ENCODE peak calls at places on chromosomes 16 and 17, in five cellular contexts. One of them, this sample, is unnamed. For H3K4me1 and H3K27me3, the result is how much of the 10 kb centered on the place peaks cover.

GRCh38 chr17:15377200-15377599 is 35.8 kb upstream of the TEKT3 start:
- DNase-seq in prostate gland: no peak
- DNase-seq in gastrocnemius medialis: no peak
- DNase-seq in HepG2: no peak
- DNase-seq in mammary epithelial cell: peak
- DNase-seq in this sample: no peak

GRCh38 chr16:640614-641013 is 1.0 kb upstream of the MCRIP2 start:
- DNase-seq in gastrocnemius medialis: no peak
- DNase-seq in HepG2: no peak
- DNase-seq in prostate gland: no peak
- DNase-seq in mammary epithelial cell: no peak
- DNase-seq in this sample: peak

GRCh38 chr17:36546418-36547093 is 1.8 kb downstream of the GGNBP2 start:
- DNase-seq in HepG2: no peak
- DNase-seq in gastrocnemius medialis: no peak
- DNase-seq in mammary epithelial cell: no peak
- DNase-seq in prostate gland: no peak
- DNase-seq in this sample: no peak

GRCh38 chr16:14525596-14525995 is 104.5 kb downstream of the PARN start:
- DNase-seq in gastrocnemius medialis: no peak
- DNase-seq in prostate gland: no peak
- DNase-seq in mammary epithelial cell: no peak
- DNase-seq in HepG2: no peak
- DNase-seq in this sample: no peak

GRCh38 chr16:11418506-11418905 is 73.2 kb downstream of the RMI2 start:
- DNase-seq in mammary epithelial cell: no peak
- DNase-seq in gastrocnemius medialis: no peak
- DNase-seq in prostate gland: no peak
- DNase-seq in HepG2: no peak
- DNase-seq in this sample: no peak

GRCh38 chr16:84141143-84141670 is 3.8 kb downstream of the HSDL1 start:
- DNase-seq in gastrocnemius medialis: peak
- DNase-seq in HepG2: peak
- DNase-seq in mammary epithelial cell: no peak
- DNase-seq in prostate gland: no peak
- DNase-seq in this sample: no peak

GRCh38 chr17:44548714-44549230 is 8.5 kb upstream of the FZD2 start:
- DNase-seq in gastrocnemius medialis: no peak
- DNase-seq in prostate gland: no peak
- DNase-seq in HepG2: no peak
- DNase-seq in mammary epithelial cell: no peak
- DNase-seq in this sample: no peak

GRCh38 chr17:75812096-75813001 is 27.7 kb downstream of the UNK start:
- DNase-seq in gastrocnemius medialis: no peak
- DNase-seq in prostate gland: no peak
- DNase-seq in mammary epithelial cell: no peak
- DNase-seq in HepG2: no peak
- DNase-seq in this sample: no peak

GRCh38 chr16:68369697-68370096 is 58.9 kb downstream of the PRMT7 start:
- DNase-seq in HepG2: no peak
- DNase-seq in gastrocnemius medialis: no peak
- DNase-seq in mammary epithelial cell: no peak
- DNase-seq in prostate gland: no peak
- DNase-seq in this sample: no peak

GRCh38 chr16:50271148-50272041 is 5.0 kb downstream of the ADCY7 start:
- DNase-seq in HepG2: peak
- DNase-seq in mammary epithelial cell: no peak
- DNase-seq in gastrocnemius medialis: peak
- DNase-seq in prostate gland: no peak
- DNase-seq in this sample: no peak

GRCh38 chr16:50273382-50273690 is 7.0 kb downstream of the ADCY7 start:
- DNase-seq in prostate gland: no peak
- DNase-seq in HepG2: no peak
- DNase-seq in gastrocnemius medialis: peak
- DNase-seq in mammary epithelial cell: no peak
- DNase-seq in this sample: no peak

GRCh38 chr16:50272687-50273381 is 6.5 kb downstream of the ADCY7 start:
- DNase-seq in prostate gland: no peak
- DNase-seq in gastrocnemius medialis: peak
- DNase-seq in mammary epithelial cell: no peak
- DNase-seq in HepG2: no peak
- DNase-seq in this sample: no peak

GRCh38 chr16:50270510-50271147 is 4.3 kb downstream of the ADCY7 start:
- DNase-seq in gastrocnemius medialis: peak
- DNase-seq in prostate gland: no peak
- DNase-seq in mammary epithelial cell: no peak
- DNase-seq in HepG2: no peak
- DNase-seq in this sample: no peak

DNA sequence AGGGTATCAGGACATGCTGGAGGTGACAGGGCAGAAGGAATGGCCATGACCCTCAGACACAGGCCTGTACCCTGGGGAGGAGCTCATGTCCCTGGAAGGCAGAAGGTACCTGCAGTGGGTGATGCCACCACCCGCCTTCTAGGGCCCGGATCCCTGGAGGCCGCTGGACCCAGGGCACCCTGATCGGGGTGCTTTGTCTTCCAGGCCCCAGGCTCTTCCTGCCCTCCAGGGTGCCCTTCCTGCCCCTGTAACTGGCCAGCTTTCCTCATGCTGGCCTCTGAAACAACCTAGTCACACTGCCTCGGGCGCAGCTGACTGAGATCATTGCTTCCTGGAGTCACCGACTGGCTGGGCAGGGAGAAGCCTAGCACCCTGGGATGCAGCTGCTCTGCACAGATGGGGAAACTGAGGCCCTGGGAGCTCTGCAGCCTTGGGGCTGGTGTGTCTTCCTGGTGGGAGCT is 5.8 kb downstream of the ADCY7 start:
- DNase-seq in HepG2: no peak
- DNase-seq in prostate gland: no peak
- DNase-seq in mammary epithelial cell: no peak
- DNase-seq in gastrocnemius medialis: peak
- DNase-seq in this sample: no peak
- H3K4me1 ChIP-seq in HepG2: under half
- H3K4me1 ChIP-seq in prostate gland: under half
- H3K4me1 ChIP-seq in mammary epithelial cell: under half
- H3K4me1 ChIP-seq in gastrocnemius medialis: under half
- H3K4me1 ChIP-seq in this sample: under half

GRCh38 chr16:78392585-78393195 is 293.2 kb downstream of the WWOX start:
- DNase-seq in mammary epithelial cell: no peak
- DNase-seq in prostate gland: no peak
- DNase-seq in gastrocnemius medialis: no peak
- DNase-seq in HepG2: no peak
- DNase-seq in this sample: no peak

GRCh38 chr16:78390828-78391227 is 291.4 kb downstream of the WWOX start:
- DNase-seq in HepG2: no peak
- DNase-seq in prostate gland: no peak
- DNase-seq in mammary epithelial cell: no peak
- DNase-seq in gastrocnemius medialis: no peak
- DNase-seq in this sample: no peak

GRCh38 chr16:78395035-78395434 is 295.6 kb downstream of the WWOX start:
- DNase-seq in mammary epithelial cell: no peak
- DNase-seq in prostate gland: no peak
- DNase-seq in HepG2: no peak
- DNase-seq in gastrocnemius medialis: no peak
- DNase-seq in this sample: no peak

GRCh38 chr16:78396673-78397072 is 297.2 kb downstream of the WWOX start:
- DNase-seq in gastrocnemius medialis: no peak
- DNase-seq in mammary epithelial cell: no peak
- DNase-seq in HepG2: no peak
- DNase-seq in prostate gland: no peak
- DNase-seq in this sample: no peak

GRCh38 chr16:78396046-78396445 is 296.6 kb downstream of the WWOX start:
- DNase-seq in mammary epithelial cell: no peak
- DNase-seq in gastrocnemius medialis: no peak
- DNase-seq in HepG2: no peak
- DNase-seq in prostate gland: no peak
- DNase-seq in this sample: no peak
- TF ChIP-seq CTCF in mammary epithelial cell: no peak
- TF ChIP-seq CTCF in gastrocnemius medialis: no peak
- TF ChIP-seq CTCF in HepG2: no peak
- TF ChIP-seq CTCF in prostate gland: no peak
- TF ChIP-seq CTCF in this sample: no peak

DNA sequence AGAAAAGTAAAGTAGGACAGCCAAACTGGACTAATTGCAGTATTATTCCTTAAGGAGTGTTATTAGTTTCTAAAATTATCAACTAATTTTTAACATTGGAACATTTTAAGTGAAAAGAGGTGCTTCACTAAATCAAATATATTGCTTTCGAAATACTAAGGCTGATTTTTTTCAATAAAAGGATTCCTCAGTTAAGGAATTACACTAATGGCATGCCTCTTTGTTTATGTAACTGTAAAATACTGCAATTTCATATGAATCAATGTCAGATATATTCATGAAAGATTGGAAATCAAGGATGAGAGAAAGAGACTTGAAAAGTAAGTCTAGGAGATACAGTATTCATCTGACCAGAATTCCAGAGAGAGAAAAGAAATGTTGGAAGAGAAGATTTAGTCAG is 129.8 kb downstream of the TANC2 start:
- DNase-seq in mammary epithelial cell: no peak
- DNase-seq in HepG2: no peak
- DNase-seq in gastrocnemius medialis: no peak
- DNase-seq in prostate gland: no peak
- DNase-seq in this sample: no peak
- H3K27me3 ChIP-seq in mammary epithelial cell: under half
- H3K27me3 ChIP-seq in HepG2: under half
- H3K27me3 ChIP-seq in gastrocnemius medialis: under half
- H3K27me3 ChIP-seq in prostate gland: under half
- H3K27me3 ChIP-seq in this sample: under half

GRCh38 chr16:2496223-2497115 is 17.3 kb upstream of the ATP6V0C start:
- DNase-seq in gastrocnemius medialis: no peak
- DNase-seq in HepG2: no peak
- DNase-seq in mammary epithelial cell: no peak
- DNase-seq in prostate gland: no peak
- DNase-seq in this sample: no peak

GRCh38 chr16:2498531-2499253 is 15.1 kb upstream of the ATP6V0C start:
- DNase-seq in mammary epithelial cell: no peak
- DNase-seq in gastrocnemius medialis: peak
- DNase-seq in prostate gland: peak
- DNase-seq in HepG2: no peak
- DNase-seq in this sample: no peak

GRCh38 chr16:2497116-2497630 is 16.6 kb upstream of the ATP6V0C start:
- DNase-seq in gastrocnemius medialis: peak
- DNase-seq in prostate gland: no peak
- DNase-seq in HepG2: no peak
- DNase-seq in mammary epithelial cell: no peak
- DNase-seq in this sample: no peak

GRCh38 chr16:2498085-2498484 is 15.7 kb upstream of the ATP6V0C start:
- DNase-seq in mammary epithelial cell: no peak
- DNase-seq in gastrocnemius medialis: no peak
- DNase-seq in prostate gland: no peak
- DNase-seq in HepG2: no peak
- DNase-seq in this sample: no peak

GRCh38 chr16:2497641-2498040 is 16.1 kb upstream of the ATP6V0C start:
- DNase-seq in HepG2: no peak
- DNase-seq in gastrocnemius medialis: no peak
- DNase-seq in mammary epithelial cell: no peak
- DNase-seq in prostate gland: no peak
- DNase-seq in this sample: no peak
- H3K4me1 ChIP-seq in HepG2: under half
- H3K4me1 ChIP-seq in gastrocnemius medialis: under half
- H3K4me1 ChIP-seq in mammary epithelial cell: under half
- H3K4me1 ChIP-seq in prostate gland: under half
- H3K4me1 ChIP-seq in this sample: under half

DNA sequence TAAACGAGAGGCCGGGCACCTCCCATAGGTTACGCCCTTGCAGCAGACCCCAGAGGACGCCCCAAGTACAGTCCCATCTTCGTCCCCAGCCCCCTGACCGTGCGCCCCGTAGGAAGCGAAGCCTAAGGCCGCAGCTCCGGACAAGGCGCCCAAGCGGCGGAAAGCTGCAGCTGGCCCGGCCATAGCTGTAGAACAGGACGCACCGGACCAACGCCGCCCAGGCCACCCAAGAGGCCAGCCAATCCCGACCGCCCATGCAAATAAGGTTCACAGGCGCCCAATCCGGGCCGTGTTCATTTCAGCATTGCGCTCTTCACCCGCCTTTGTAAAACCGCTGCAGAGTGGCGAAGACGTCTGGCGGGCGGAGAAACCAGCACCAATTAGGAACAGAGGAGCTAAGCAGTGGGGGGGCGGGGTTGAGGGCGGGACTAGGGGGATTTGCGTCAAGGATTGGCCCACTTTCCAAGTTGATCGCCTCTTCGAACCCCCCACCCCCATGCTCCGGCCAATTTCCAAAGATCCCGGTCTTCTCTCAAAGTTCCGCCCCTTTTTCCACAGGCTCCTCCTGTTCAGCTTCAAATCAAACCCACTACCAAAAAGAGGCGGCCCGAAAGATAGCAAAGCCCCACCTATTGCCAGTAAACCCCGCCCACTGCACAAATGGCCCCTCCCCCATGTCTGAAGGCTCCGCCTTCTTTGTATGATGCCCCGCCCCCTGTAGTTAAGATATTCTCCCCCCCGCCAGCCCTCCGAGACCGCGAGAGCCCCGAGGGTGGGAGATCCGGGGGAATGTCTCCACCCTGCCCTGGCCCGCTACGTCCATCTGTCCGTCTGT is at the start of gene TMEM256:
- DNase-seq in HepG2: peak
- DNase-seq in gastrocnemius medialis: peak
- DNase-seq in prostate gland: peak
- DNase-seq in mammary epithelial cell: peak
- DNase-seq in this sample: peak
- TF ChIP-seq CTCF in HepG2: no peak
- TF ChIP-seq CTCF in gastrocnemius medialis: no peak
- TF ChIP-seq CTCF in prostate gland: no peak
- TF ChIP-seq CTCF in mammary epithelial cell: no peak
- TF ChIP-seq CTCF in this sample: no peak

GRCh38 chr17:48605409-48605864 is 651 bp upstream of the HOXB6 start:
- DNase-seq in HepG2: no peak
- DNase-seq in mammary epithelial cell: no peak
- DNase-seq in gastrocnemius medialis: no peak
- DNase-seq in prostate gland: no peak
- DNase-seq in this sample: no peak
- H3K27me3 ChIP-seq in HepG2: under half
- H3K27me3 ChIP-seq in mammary epithelial cell: under half
- H3K27me3 ChIP-seq in gastrocnemius medialis: half or more
- H3K27me3 ChIP-seq in prostate gland: half or more
- H3K27me3 ChIP-seq in this sample: under half